ENCODE peak calls at places on chromosomes 12 and 14, in six cellular contexts. I is transverse colon, X is GM23338, M is endothelial cell of umbilical vein, J is HCT116, W is prostate gland. G is an unnamed sample.

GRCh38 chr12:57048423-57048822 is 1.5 kb downstream of the MYO1A start:
- DNase-seq in I (no peak), X (peak; percentile 24), M (no peak), J (no peak), W (no peak), G (no peak)

GRCh38 chr14:94543450-94544123 is 17.7 kb upstream of the SERPINA4 start:
- DNase-seq in I (no peak), X (peak; percentile 5), M (no peak), J (no peak), W (peak; percentile 24), G (no peak)

GRCh38 chr12:63499567-63499966 is 168.7 kb downstream of the DPY19L2 start:
- DNase-seq in I (no peak), X (no peak), M (no peak), J (no peak), W (no peak), G (no peak)

GRCh38 chr14:21229821-21230220 is 39.4 kb downstream of the HNRNPC start:
- DNase-seq in I (no peak), X (no peak), M (no peak), J (no peak), W (no peak), G (no peak)

GRCh38 chr14:82546401-82546800 is 1012.7 kb upstream of the SEL1L start:
- DNase-seq in I (no peak), X (no peak), M (no peak), J (no peak), W (no peak), G (no peak)

GRCh38 chr12:106758349-106758951 is 16.0 kb upstream of the RIC8B start:
- DNase-seq in I (peak; percentile 68), X (no peak), M (no peak), J (no peak), W (no peak), G (no peak)

GRCh38 chr14:97866664-97867063 is 1069.5 kb downstream of the VRK1 start:
- DNase-seq in I (no peak), X (peak; percentile 57), M (no peak), J (no peak), W (no peak), G (no peak)

GRCh38 chr14:35051796-35052195 is 5.7 kb downstream of the FAM177A1 start:
- DNase-seq in I (no peak), X (no peak), M (no peak), J (no peak), W (no peak), G (no peak)

GRCh38 chr12:1995205-1995896 is 8.9 kb downstream of the DCP1B start:
- DNase-seq in I (no peak), X (no peak), M (no peak), J (no peak), W (no peak), G (no peak)

GRCh38 chr12:1993871-1994371 is 10.3 kb downstream of the DCP1B start:
- DNase-seq in I (peak; percentile 60), X (no peak), M (no peak), J (no peak), W (no peak), G (no peak)

GRCh38 chr12:1993341-1993740 is 10.9 kb downstream of the DCP1B start:
- DNase-seq in I (no peak), X (no peak), M (peak; percentile 64), J (peak; percentile 64), W (no peak), G (no peak)

GRCh38 chr12:1992732-1993131 is 11.5 kb downstream of the DCP1B start:
- DNase-seq in I (no peak), X (no peak), M (no peak), J (no peak), W (no peak), G (no peak)

DNA sequence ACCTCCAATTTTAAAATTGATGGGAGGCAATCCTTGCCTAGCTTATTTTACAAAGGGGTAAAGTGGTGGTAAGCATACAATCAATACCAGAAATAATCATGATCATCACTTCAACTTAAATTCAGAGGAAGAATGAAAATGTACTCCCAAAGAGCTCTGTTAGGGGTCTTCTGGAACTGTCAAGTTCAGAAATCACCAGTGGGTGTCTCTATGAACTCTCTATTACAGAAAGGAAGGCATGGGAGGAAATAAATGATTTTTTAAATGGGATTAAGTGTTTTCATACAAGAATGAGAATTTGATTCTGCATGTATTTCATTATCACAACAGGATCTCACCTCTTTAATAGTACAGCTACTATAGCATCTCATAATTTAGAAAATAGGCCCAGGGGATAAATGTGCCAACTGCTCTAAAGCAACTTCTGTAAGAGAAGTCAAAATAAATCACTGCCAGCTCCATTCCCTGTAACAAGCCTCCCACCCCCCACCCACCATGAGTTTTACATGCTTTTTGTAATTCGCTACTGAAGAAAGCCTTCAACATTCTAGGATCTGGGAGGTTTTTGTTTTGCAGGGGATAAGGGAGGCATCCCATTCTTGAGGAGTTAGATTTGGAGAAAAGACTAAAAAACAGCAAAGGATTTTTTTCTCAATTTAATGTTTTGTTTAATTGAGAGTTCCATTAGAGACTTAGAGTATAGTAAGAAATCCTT is 9.7 kb downstream of the DCP1B start:
- DNase-seq in I (no peak), X (peak; percentile 33), M (no peak), J (no peak), W (no peak), G (no peak)
- H3K27ac ChIP-seq in I (peak overlapping the region; percentile 73), X (no peak overlapping the region), M (no peak overlapping the region), J (no peak overlapping the region), W (peak overlapping the region; percentile 1), G (no peak overlapping the region)

GRCh38 chr14:53880761-53881160 is 75.9 kb downstream of the BMP4 start:
- DNase-seq in I (no peak), X (no peak), M (peak; percentile 58), J (no peak), W (no peak), G (no peak)

GRCh38 chr14:53881921-53882320 is 74.7 kb downstream of the BMP4 start:
- DNase-seq in I (no peak), X (no peak), M (no peak), J (no peak), W (no peak), G (no peak)

GRCh38 chr14:53879022-53879686 is 77.5 kb downstream of the BMP4 start:
- DNase-seq in I (no peak), X (no peak), M (peak; percentile 49), J (no peak), W (no peak), G (no peak)

GRCh38 chr14:53881161-53881846 is 75.3 kb downstream of the BMP4 start:
- DNase-seq in I (no peak), X (no peak), M (peak; percentile 87), J (no peak), W (no peak), G (no peak)

GRCh38 chr14:53879747-53880146 is 76.9 kb downstream of the BMP4 start:
- DNase-seq in I (no peak), X (no peak), M (peak; percentile 79), J (no peak), W (no peak), G (no peak)
- TF ChIP-seq POLR2AphosphoS5 in I (no peak), X (no peak), M (peak; percentile 24), J (no peak), W (no peak), G (no peak)

GRCh38 chr14:69712637-69713088 is 54.3 kb upstream of the SRSF5 start:
- DNase-seq in I (peak; percentile 83), X (peak; percentile 57), M (peak; percentile 41), J (no peak), W (peak; percentile 64), G (peak; percentile 83)

GRCh38 chr14:69711065-69711464 is 55.9 kb upstream of the SRSF5 start:
- DNase-seq in I (peak; percentile 64), X (no peak), M (no peak), J (no peak), W (no peak), G (no peak)

GRCh38 chr14:69712217-69712565 is 54.8 kb upstream of the SRSF5 start:
- DNase-seq in I (no peak), X (no peak), M (no peak), J (no peak), W (no peak), G (no peak)

GRCh38 chr14:69710378-69710777 is 56.6 kb upstream of the SRSF5 start:
- DNase-seq in I (no peak), X (no peak), M (no peak), J (no peak), W (no peak), G (no peak)

DNA sequence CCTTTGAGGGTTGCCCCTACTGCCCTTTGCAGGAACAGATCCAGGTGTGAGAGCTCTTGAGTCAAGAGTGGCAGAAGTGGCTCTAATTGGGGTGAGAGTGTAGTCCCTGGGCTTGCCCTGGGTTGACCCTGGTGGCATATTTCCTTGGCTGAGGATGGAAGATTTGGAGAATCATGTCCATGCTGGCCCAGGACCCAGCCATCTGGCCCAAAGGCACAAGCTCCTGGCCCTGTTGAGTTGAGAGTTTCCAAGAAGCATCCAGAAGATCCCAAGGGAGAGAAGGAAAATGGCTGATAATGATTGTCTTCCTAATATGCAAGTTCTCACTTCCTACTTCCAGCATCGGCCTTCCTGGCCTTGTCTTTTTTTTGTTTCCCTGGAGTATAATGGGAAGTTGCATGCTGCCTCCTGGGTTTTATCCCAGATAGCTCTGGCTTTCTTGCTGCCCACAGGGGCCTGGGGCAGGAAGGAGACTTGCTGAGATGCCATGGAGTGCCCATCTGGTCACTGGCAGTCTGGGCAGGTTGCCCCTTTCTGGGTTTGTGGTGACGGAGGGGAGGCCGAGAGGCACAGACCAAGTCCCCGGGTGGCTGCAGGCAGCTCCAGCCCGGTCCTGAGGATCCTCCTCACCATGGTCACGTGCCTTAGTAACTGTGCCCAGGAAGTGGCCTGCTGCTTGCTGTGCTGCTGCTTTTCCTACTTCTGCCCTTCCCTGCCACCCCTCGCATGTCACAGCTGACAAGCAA is 55.3 kb upstream of the SRSF5 start:
- DNase-seq in I (peak; percentile 26), X (no peak), M (no peak), J (no peak), W (no peak), G (peak; percentile 76)
- H3K4me1 ChIP-seq in I (peaks cover 48% of the 10 kb centered on the region), X (peaks cover 38% of the 10 kb centered on the region), M (peaks cover 26% of the 10 kb centered on the region), J (peaks cover 19% of the 10 kb centered on the region), W (peaks cover 32% of the 10 kb centered on the region), G (peaks cover 100% of the 10 kb centered on the region)

GRCh38 chr14:92692822-92693226 is 55.6 kb downstream of the LGMN start:
- DNase-seq in I (peak; percentile 67), X (no peak), M (peak; percentile 67), J (no peak), W (peak; percentile 50), G (peak; percentile 89)
- H3K27ac ChIP-seq in I (no peak overlapping the region), X (no peak overlapping the region), M (no peak overlapping the region), J (no peak overlapping the region), W (no peak overlapping the region), G (peak overlapping the region; percentile 55)

DNA sequence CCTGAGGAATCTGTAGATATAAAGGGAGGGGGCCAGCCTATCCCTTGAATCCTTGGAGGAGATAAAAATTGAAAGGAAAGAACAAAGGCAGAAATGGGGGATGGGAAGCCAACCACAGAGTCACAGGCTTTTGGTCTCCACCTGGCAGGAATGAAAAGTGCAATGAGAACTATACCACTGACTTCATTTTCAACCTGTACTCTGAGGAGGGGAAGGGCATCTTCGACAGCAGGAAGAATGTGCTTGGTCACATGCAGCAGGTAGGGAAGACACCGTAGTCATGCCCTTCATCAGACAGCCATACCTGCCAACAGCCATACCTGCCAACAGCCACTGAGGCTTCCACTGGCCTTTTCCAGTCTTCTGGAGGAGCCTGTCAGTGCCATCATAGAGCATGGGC is 13.4 kb downstream of the ASB8 start:
- DNase-seq in I (no peak), X (peak; percentile 60), M (no peak), J (no peak), W (no peak), G (no peak)
- TF ChIP-seq POLR2AphosphoS5 in I (no peak), X (no peak), M (no peak), J (no peak), W (no peak), G (no peak)